ENCODE peak calls at places on chromosomes 16 and 17, in five cellular contexts. N is foreskin melanocyte, X is stromal cell of bone marrow, G is cardiac muscle cell, B is neural progenitor cell. M is an unnamed sample.

GRCh38 chr17:61366076-61366714 is 33.4 kb upstream of the TBX2 start:
- DNase-seq in N (no peak), X (no peak), G (no peak), B (no peak), M (no peak)

GRCh38 chr17:64320613-64321553 is 57.8 kb upstream of the TEX2 start:
- DNase-seq in N (peak), X (peak), G (peak), B (peak), M (peak)

GRCh38 chr17:28871056-28871579 is 16.3 kb downstream of the ERAL1 start:
- DNase-seq in N (no peak), X (no peak), G (no peak), B (no peak), M (no peak)

GRCh38 chr16:46763147-46763546 is 15.0 kb upstream of the MYLK3 start:
- DNase-seq in N (no peak), X (no peak), G (peak), B (no peak), M (no peak)

GRCh38 chr16:54585966-54586365 is 299.4 kb upstream of the IRX3 start:
- DNase-seq in N (no peak), X (no peak), G (no peak), B (peak), M (no peak)

GRCh38 chr16:54347961-54348360 is 61.4 kb upstream of the IRX3 start:
- DNase-seq in N (no peak), X (no peak), G (no peak), B (no peak), M (no peak)

GRCh38 chr17:47742319-47743181 is 9.5 kb downstream of the TBX21 start:
- DNase-seq in N (no peak), X (no peak), G (peak), B (peak), M (peak)

GRCh38 chr17:74970395-74970794 is 2.2 kb downstream of the HID1 start:
- DNase-seq in N (no peak), X (no peak), G (no peak), B (no peak), M (no peak)

GRCh38 chr17:7107012-7107754 is 7.4 kb downstream of the ASGR2 start:
- DNase-seq in N (no peak), X (no peak), G (no peak), B (no peak), M (no peak)

GRCh38 chr17:73419896-73420295 is 108.1 kb upstream of the CDC42EP4 start:
- DNase-seq in N (no peak), X (no peak), G (no peak), B (no peak), M (peak)

M was measured in SK-MEL-5.